ENCODE peak calls at places on chromosomes 1 and 21, in nine cellular contexts. V, P, X, K, B, D, Q, S and F are unnamed samples.
A peak's percentile ranks its signal among the peaks of the same experiment; 100 is the strongest.

GRCh38 chr1:212473729-212474128 is 41.0 kb downstream of the NENF start:
- DNase-seq in S (no peak), D (no peak), X (no peak), P (no peak), Q (no peak), B (no peak), K (no peak), V (no peak), F (no peak)

GRCh38 chr1:109821221-109821669 is 57.5 kb upstream of the EPS8L3 start:
- DNase-seq in Q (no peak), D (peak; percentile 97), X (no peak), S (no peak), K (peak; percentile 96), B (peak; percentile 94), V (peak; percentile 56), P (peak; percentile 85), F (peak; percentile 46)

GRCh38 chr1:31714442-31715096 is 10.8 kb upstream of the COL16A1 start:
- DNase-seq in D (peak; percentile 72), S (peak; percentile 73), V (peak; percentile 77), Q (no peak), X (peak; percentile 35), B (peak; percentile 49), K (peak; percentile 95), P (no peak), F (no peak)

GRCh38 chr1:1122981-1123480 is 7.1 kb upstream of the C1orf159 start:
- DNase-seq in B (no peak), X (no peak), S (peak; percentile 44), D (no peak), K (no peak), Q (no peak), P (no peak), V (peak; percentile 82), F (no peak)

GRCh38 chr1:87243573-87243972 is 85.1 kb upstream of the LMO4 start:
- DNase-seq in B (peak; percentile 89), X (no peak), P (no peak), S (no peak), K (no peak), V (no peak), D (peak; percentile 81), Q (no peak), F (no peak)

GRCh38 chr1:166975361-166976129 is at the start of gene ILDR2:
- DNase-seq in S (peak; percentile 48), D (peak; percentile 58), P (no peak), V (peak; percentile 38), K (peak; percentile 68), Q (no peak), X (peak; percentile 68), B (peak; percentile 5), F (no peak)

GRCh38 chr1:56157477-56157876 is 421.9 kb downstream of the PLPP3 start:
- DNase-seq in K (no peak), Q (no peak), V (no peak), X (no peak), S (no peak), P (no peak), D (no peak), B (no peak), F (no peak)

GRCh38 chr1:245096330-245097066 is 58.3 kb upstream of the KIF26B start:
- DNase-seq in D (no peak), P (no peak), S (no peak), Q (no peak), K (no peak), B (no peak), V (no peak), X (no peak), F (no peak)

GRCh38 chr1:148318123-148318899 is 164.8 kb downstream of the PPIAL4G start:
- DNase-seq in X (no peak), P (peak; percentile 66), D (no peak), S (no peak), V (no peak), K (peak; percentile 67), Q (peak; percentile 4), B (no peak), F (no peak)

GRCh38 chr1:116314305-116314919 is 58.6 kb upstream of the ATP1A1 start:
- DNase-seq in X (peak; percentile 74), V (no peak), P (no peak), Q (no peak), D (no peak), K (no peak), S (peak; percentile 51), B (no peak), F (no peak)

GRCh38 chr1:230807029-230807428 is 59.8 kb downstream of the CAPN9 start:
- DNase-seq in S (no peak), K (peak; percentile 86), V (no peak), B (no peak), X (peak; percentile 86), Q (no peak), P (no peak), D (no peak), F (no peak)

GRCh38 chr21:31660134-31660565 is 657 bp downstream of the SOD1 start:
- DNase-seq in D (peak; percentile 63), V (peak; percentile 42), S (peak; percentile 52), K (no peak), X (no peak), Q (peak; percentile 45), P (peak; percentile 54), B (no peak), F (no peak)

GRCh38 chr1:162632234-162632666 is at the start of gene DDR2:
- DNase-seq in X (peak; percentile 40), P (no peak), D (peak; percentile 83), Q (no peak), S (peak; percentile 93), V (peak; percentile 44), B (peak; percentile 96), K (peak; percentile 91), F (peak; percentile 18)

GRCh38 chr1:208174736-208175507 is 69.3 kb downstream of the PLXNA2 start:
- DNase-seq in P (no peak), B (peak; percentile 68), D (peak; percentile 43), K (no peak), V (no peak), S (no peak), X (peak; percentile 38), Q (no peak), F (no peak)

GRCh38 chr21:37845535-37845934 is 70.7 kb downstream of the KCNJ6 start:
- DNase-seq in V (no peak), P (no peak), X (peak; percentile 71), D (no peak), Q (no peak), K (no peak), S (no peak), B (no peak), F (no peak)

GRCh38 chr1:240399381-240399780 is 212.6 kb downstream of the GREM2 start:
- DNase-seq in S (peak; percentile 7), B (peak; percentile 95), Q (no peak), P (no peak), V (no peak), D (peak; percentile 86), K (no peak), X (no peak), F (peak; percentile 52)

GRCh38 chr1:171998711-171999110 is 157.4 kb downstream of the DNM3 start:
- DNase-seq in K (no peak), B (peak; percentile 38), V (no peak), Q (no peak), S (no peak), P (no peak), D (no peak), X (no peak), F (no peak)

GRCh38 chr1:97271906-97272788 is 550.6 kb downstream of the PTBP2 start:
- DNase-seq in X (no peak), D (no peak), K (no peak), P (no peak), Q (no peak), S (no peak), B (no peak), V (no peak), F (no peak)

GRCh38 chr1:12161662-12162458 is 4.9 kb upstream of the TNFRSF1B start:
- DNase-seq in B (peak; percentile 94), V (peak; percentile 92), D (peak; percentile 97), S (peak; percentile 44), Q (peak; percentile 59), P (peak; percentile 85), X (peak; percentile 77), K (peak; percentile 94), F (no peak)

GRCh38 chr1:42214447-42214871 is 49.9 kb upstream of the GUCA2A start:
- DNase-seq in P (no peak), V (peak; percentile 48), K (no peak), Q (no peak), D (peak; percentile 51), S (no peak), X (peak; percentile 63), B (peak; percentile 80), F (no peak)

GRCh38 chr1:166858726-166859419 is 17.2 kb downstream of the TADA1 start:
- DNase-seq in B (no peak), Q (no peak), D (no peak), P (no peak), X (no peak), V (no peak), K (no peak), S (no peak), F (no peak)

GRCh38 chr1:54609301-54609921 is 13.9 kb downstream of the FAM151A start:
- DNase-seq in X (no peak), Q (no peak), P (no peak), V (no peak), S (no peak), D (no peak), K (peak; percentile 61), B (no peak), F (no peak)

GRCh38 chr1:35883681-35884155 is 709 bp downstream of the AGO1 start:
- DNase-seq in S (peak; percentile 72), Q (no peak), K (peak; percentile 75), V (peak; percentile 61), D (peak; percentile 49), B (peak; percentile 16), X (peak; percentile 71), P (no peak), F (no peak)

GRCh38 chr1:182087304-182087703 is 25.8 kb upstream of the ZNF648 start:
- DNase-seq in X (no peak), S (no peak), B (no peak), P (no peak), V (no peak), K (no peak), D (no peak), Q (no peak), F (no peak)

GRCh38 chr21:26070822-26071425 is 99.6 kb downstream of the APP start:
- DNase-seq in S (peak; percentile 90), V (peak; percentile 43), X (no peak), Q (peak; percentile 1), D (peak; percentile 48), B (peak; percentile 45), P (no peak), K (no peak), F (no peak)

GRCh38 chr1:89802036-89802435 is 18.8 kb upstream of the LRRC8D start:
- DNase-seq in Q (no peak), X (no peak), P (no peak), V (no peak), S (no peak), D (no peak), B (no peak), K (no peak), F (no peak)

GRCh38 chr1:193909406-193909805 is 723.0 kb upstream of the B3GALT2 start:
- DNase-seq in K (no peak), D (no peak), V (no peak), Q (no peak), P (no peak), X (no peak), S (no peak), B (no peak), F (no peak)

GRCh38 chr1:63318255-63319068 is 3.9 kb upstream of the FOXD3 start:
- DNase-seq in X (no peak), P (no peak), S (no peak), K (no peak), D (no peak), B (no peak), V (no peak), Q (no peak), F (no peak)

GRCh38 chr1:161182214-161182613 is 4.9 kb upstream of the B4GALT3 start:
- DNase-seq in B (peak; percentile 60), S (no peak), X (no peak), Q (peak; percentile 38), P (peak; percentile 51), D (peak; percentile 70), K (no peak), V (no peak), F (no peak)

GRCh38 chr1:181062800-181063428 is 25.6 kb upstream of the IER5 start:
- DNase-seq in X (no peak), P (peak; percentile 57), V (no peak), K (no peak), D (no peak), S (peak; percentile 71), B (peak; percentile 66), Q (no peak), F (no peak)

GRCh38 chr1:25774921-25775774 is 24.8 kb upstream of the SELENON start:
- DNase-seq in V (no peak), B (no peak), Q (peak; percentile 51), P (no peak), X (no peak), K (no peak), S (no peak), D (no peak), F (no peak)